ENCODE peak calls at places on chromosomes 6 and 20, in nine cellular contexts. One of them, this sample, is unnamed.

GRCh38 chr6:157952751-157953479 is 28.7 kb upstream of the SYNJ2 start:
- DNase-seq in astrocyte of the spinal cord: no peak
- DNase-seq in D341Med: no peak
- DNase-seq in GM13977: no peak
- DNase-seq in GF-D8: no peak
- DNase-seq in HT-29: no peak
- DNase-seq in H1: no peak
- DNase-seq in activated gamma-delta T cell: no peak
- DNase-seq in GM03348: peak; percentile 34
- DNase-seq in this sample: no peak

GRCh38 chr20:61502433-61502832 is 250.4 kb downstream of the CDH4 start:
- DNase-seq in activated gamma-delta T cell: no peak
- DNase-seq in astrocyte of the spinal cord: peak; percentile 33
- DNase-seq in GF-D8: no peak
- DNase-seq in D341Med: no peak
- DNase-seq in HT-29: no peak
- DNase-seq in GM13977: no peak
- DNase-seq in GM03348: no peak
- DNase-seq in H1: no peak
- DNase-seq in this sample: no peak

GRCh38 chr6:28105286-28105685 is 19.1 kb upstream of the ZSCAN16 start:
- DNase-seq in GF-D8: peak; percentile 54
- DNase-seq in GM03348: peak; percentile 28
- DNase-seq in D341Med: peak; percentile 34
- DNase-seq in GM13977: peak; percentile 44
- DNase-seq in HT-29: peak; percentile 44
- DNase-seq in activated gamma-delta T cell: no peak
- DNase-seq in astrocyte of the spinal cord: no peak
- DNase-seq in H1: no peak
- DNase-seq in this sample: no peak

GRCh38 chr20:62258499-62259293 is 20.4 kb downstream of the OSBPL2 start:
- DNase-seq in activated gamma-delta T cell: no peak
- DNase-seq in astrocyte of the spinal cord: peak; percentile 74
- DNase-seq in GM13977: no peak
- DNase-seq in H1: no peak
- DNase-seq in D341Med: no peak
- DNase-seq in GM03348: peak; percentile 91
- DNase-seq in HT-29: no peak
- DNase-seq in GF-D8: no peak
- DNase-seq in this sample: peak; percentile 77

GRCh38 chr6:153058291-153058690 is 55.8 kb upstream of the MTRF1L start:
- DNase-seq in astrocyte of the spinal cord: peak; percentile 64
- DNase-seq in GF-D8: no peak
- DNase-seq in H1: no peak
- DNase-seq in GM03348: no peak
- DNase-seq in HT-29: peak; percentile 17
- DNase-seq in D341Med: no peak
- DNase-seq in GM13977: no peak
- DNase-seq in activated gamma-delta T cell: no peak
- DNase-seq in this sample: no peak

GRCh38 chr20:21511485-21511849 is 2.4 kb downstream of the NKX2-2 start:
- DNase-seq in activated gamma-delta T cell: no peak
- DNase-seq in GM03348: no peak
- DNase-seq in astrocyte of the spinal cord: no peak
- DNase-seq in GF-D8: no peak
- DNase-seq in HT-29: no peak
- DNase-seq in GM13977: peak; percentile 57
- DNase-seq in H1: no peak
- DNase-seq in D341Med: peak; percentile 40
- DNase-seq in this sample: no peak

GRCh38 chr20:25065625-25066338 is 7.8 kb upstream of the ACSS1 start:
- DNase-seq in GM13977: peak; percentile 75
- DNase-seq in astrocyte of the spinal cord: peak; percentile 59
- DNase-seq in D341Med: peak; percentile 65
- DNase-seq in GM03348: peak; percentile 80
- DNase-seq in GF-D8: peak; percentile 31
- DNase-seq in activated gamma-delta T cell: no peak
- DNase-seq in H1: peak; percentile 62
- DNase-seq in HT-29: peak; percentile 81
- DNase-seq in this sample: peak; percentile 34

GRCh38 chr20:22342410-22342809 is 242.0 kb downstream of the FOXA2 start:
- DNase-seq in activated gamma-delta T cell: no peak
- DNase-seq in H1: no peak
- DNase-seq in D341Med: no peak
- DNase-seq in astrocyte of the spinal cord: no peak
- DNase-seq in GM13977: no peak
- DNase-seq in GF-D8: no peak
- DNase-seq in GM03348: no peak
- DNase-seq in HT-29: no peak
- DNase-seq in this sample: no peak

GRCh38 chr6:165729307-165729936 is 66.4 kb upstream of the PDE10A start:
- DNase-seq in HT-29: peak; percentile 68
- DNase-seq in GF-D8: no peak
- DNase-seq in activated gamma-delta T cell: no peak
- DNase-seq in astrocyte of the spinal cord: peak; percentile 8
- DNase-seq in H1: peak; percentile 84
- DNase-seq in GM13977: peak; percentile 78
- DNase-seq in GM03348: peak; percentile 63
- DNase-seq in D341Med: no peak
- DNase-seq in this sample: peak; percentile 36

GRCh38 chr20:61886721-61887658 is 178.7 kb downstream of the TAF4 start:
- DNase-seq in HT-29: peak; percentile 42
- DNase-seq in GM13977: no peak
- DNase-seq in GF-D8: no peak
- DNase-seq in GM03348: peak; percentile 82
- DNase-seq in astrocyte of the spinal cord: peak; percentile 32
- DNase-seq in activated gamma-delta T cell: no peak
- DNase-seq in H1: peak; percentile 66
- DNase-seq in D341Med: peak; percentile 75
- DNase-seq in this sample: peak; percentile 20

GRCh38 chr6:131685266-131685780 is 15.9 kb downstream of the OR2A4 start:
- DNase-seq in GM03348: no peak
- DNase-seq in GF-D8: no peak
- DNase-seq in GM13977: peak; percentile 29
- DNase-seq in H1: no peak
- DNase-seq in HT-29: no peak
- DNase-seq in activated gamma-delta T cell: no peak
- DNase-seq in D341Med: no peak
- DNase-seq in astrocyte of the spinal cord: no peak
- DNase-seq in this sample: no peak

GRCh38 chr6:87197547-87197946 is 42.2 kb downstream of the ZNF292 start:
- DNase-seq in H1: no peak
- DNase-seq in activated gamma-delta T cell: no peak
- DNase-seq in D341Med: no peak
- DNase-seq in HT-29: no peak
- DNase-seq in GM13977: peak; percentile 47
- DNase-seq in astrocyte of the spinal cord: no peak
- DNase-seq in GF-D8: no peak
- DNase-seq in GM03348: no peak
- DNase-seq in this sample: no peak

GRCh38 chr6:83436674-83437073 is 5.8 kb upstream of the ME1 start:
- DNase-seq in H1: no peak
- DNase-seq in GM03348: no peak
- DNase-seq in D341Med: no peak
- DNase-seq in HT-29: no peak
- DNase-seq in GM13977: no peak
- DNase-seq in GF-D8: no peak
- DNase-seq in activated gamma-delta T cell: no peak
- DNase-seq in astrocyte of the spinal cord: no peak
- DNase-seq in this sample: no peak

GRCh38 chr6:21750479-21751018 is 157.0 kb downstream of the SOX4 start:
- DNase-seq in GM13977: no peak
- DNase-seq in activated gamma-delta T cell: no peak
- DNase-seq in D341Med: no peak
- DNase-seq in HT-29: no peak
- DNase-seq in GF-D8: no peak
- DNase-seq in H1: no peak
- DNase-seq in astrocyte of the spinal cord: no peak
- DNase-seq in GM03348: no peak
- DNase-seq in this sample: no peak

GRCh38 chr6:10599046-10599445 is 77.9 kb downstream of the GCNT2 start:
- DNase-seq in D341Med: no peak
- DNase-seq in astrocyte of the spinal cord: no peak
- DNase-seq in H1: no peak
- DNase-seq in activated gamma-delta T cell: no peak
- DNase-seq in HT-29: no peak
- DNase-seq in GM03348: no peak
- DNase-seq in GM13977: no peak
- DNase-seq in GF-D8: no peak
- DNase-seq in this sample: no peak

GRCh38 chr6:105326216-105326615 is 76.7 kb downstream of the PREP start:
- DNase-seq in H1: no peak
- DNase-seq in astrocyte of the spinal cord: peak; percentile 75
- DNase-seq in activated gamma-delta T cell: no peak
- DNase-seq in D341Med: no peak
- DNase-seq in GF-D8: no peak
- DNase-seq in GM13977: no peak
- DNase-seq in GM03348: peak; percentile 20
- DNase-seq in HT-29: no peak
- DNase-seq in this sample: no peak

GRCh38 chr6:155187096-155187495 is 76.7 kb upstream of the CLDN20 start:
- DNase-seq in activated gamma-delta T cell: no peak
- DNase-seq in HT-29: no peak
- DNase-seq in H1: no peak
- DNase-seq in GF-D8: no peak
- DNase-seq in GM03348: no peak
- DNase-seq in GM13977: no peak
- DNase-seq in astrocyte of the spinal cord: no peak
- DNase-seq in D341Med: no peak
- DNase-seq in this sample: no peak

GRCh38 chr20:21251278-21251677 is 51.9 kb upstream of the XRN2 start:
- DNase-seq in GM03348: no peak
- DNase-seq in GF-D8: no peak
- DNase-seq in GM13977: no peak
- DNase-seq in H1: no peak
- DNase-seq in activated gamma-delta T cell: no peak
- DNase-seq in HT-29: no peak
- DNase-seq in D341Med: no peak
- DNase-seq in astrocyte of the spinal cord: peak; percentile 18
- DNase-seq in this sample: no peak

GRCh38 chr20:4585104-4585753 is 136.5 kb upstream of the PRND start:
- DNase-seq in HT-29: peak; percentile 9
- DNase-seq in GM13977: no peak
- DNase-seq in astrocyte of the spinal cord: peak; percentile 23
- DNase-seq in GM03348: no peak
- DNase-seq in GF-D8: no peak
- DNase-seq in D341Med: no peak
- DNase-seq in H1: no peak
- DNase-seq in activated gamma-delta T cell: no peak
- DNase-seq in this sample: peak; percentile 79

GRCh38 chr20:54475334-54476287 is at the start of gene DOK5:
- DNase-seq in H1: peak; percentile 80
- DNase-seq in HT-29: no peak
- DNase-seq in D341Med: peak; percentile 37
- DNase-seq in GF-D8: no peak
- DNase-seq in GM03348: peak; percentile 89
- DNase-seq in astrocyte of the spinal cord: peak; percentile 19
- DNase-seq in activated gamma-delta T cell: no peak
- DNase-seq in GM13977: no peak
- DNase-seq in this sample: no peak